ENCODE peak calls at places on chromosomes 16 and 17, in nine cellular contexts. One of them, this sample, is unnamed.

GRCh38 chr17:15000661-15001060 is 264.5 kb downstream of the PMP22 start:
- DNase-seq in endothelial cell: no peak
- DNase-seq in spleen: no peak
- DNase-seq in heart right ventricle: no peak
- DNase-seq in brain microvascular endothelial cell: no peak
- DNase-seq in RWPE1: peak; percentile 15
- DNase-seq in Calu3: no peak
- DNase-seq in ascending aorta: no peak
- DNase-seq in heart left ventricle: no peak
- DNase-seq in this sample: no peak

GRCh38 chr16:48271728-48272127 is 24.4 kb upstream of the ABCC11 start:
- DNase-seq in RWPE1: no peak
- DNase-seq in brain microvascular endothelial cell: no peak
- DNase-seq in heart left ventricle: no peak
- DNase-seq in Calu3: no peak
- DNase-seq in ascending aorta: no peak
- DNase-seq in spleen: no peak
- DNase-seq in endothelial cell: no peak
- DNase-seq in heart right ventricle: no peak
- DNase-seq in this sample: no peak

GRCh38 chr16:21100447-21100846 is 50.2 kb downstream of the DNAH3 start:
- DNase-seq in endothelial cell: no peak
- DNase-seq in spleen: no peak
- DNase-seq in RWPE1: peak; percentile 48
- DNase-seq in Calu3: peak; percentile 30
- DNase-seq in heart left ventricle: no peak
- DNase-seq in heart right ventricle: no peak
- DNase-seq in brain microvascular endothelial cell: peak; percentile 82
- DNase-seq in ascending aorta: no peak
- DNase-seq in this sample: peak; percentile 60

GRCh38 chr17:2050246-2050866 is 4.5 kb upstream of the HIC1 start:
- DNase-seq in RWPE1: peak; percentile 71
- DNase-seq in heart right ventricle: no peak
- DNase-seq in brain microvascular endothelial cell: no peak
- DNase-seq in endothelial cell: peak; percentile 62
- DNase-seq in ascending aorta: no peak
- DNase-seq in Calu3: peak; percentile 44
- DNase-seq in heart left ventricle: peak; percentile 83
- DNase-seq in spleen: peak; percentile 91
- DNase-seq in this sample: peak; percentile 83

GRCh38 chr17:66567234-66568170 is 265.1 kb downstream of the PRKCA start:
- DNase-seq in spleen: peak; percentile 90
- DNase-seq in heart right ventricle: peak; percentile 72
- DNase-seq in Calu3: peak; percentile 73
- DNase-seq in RWPE1: peak; percentile 63
- DNase-seq in ascending aorta: peak; percentile 71
- DNase-seq in endothelial cell: peak; percentile 84
- DNase-seq in brain microvascular endothelial cell: peak; percentile 81
- DNase-seq in heart left ventricle: peak; percentile 86
- DNase-seq in this sample: peak; percentile 88

GRCh38 chr16:81946206-81946605 is 65.1 kb downstream of the SDR42E1 start:
- DNase-seq in spleen: no peak
- DNase-seq in endothelial cell: no peak
- DNase-seq in heart left ventricle: no peak
- DNase-seq in ascending aorta: no peak
- DNase-seq in RWPE1: no peak
- DNase-seq in heart right ventricle: no peak
- DNase-seq in Calu3: no peak
- DNase-seq in brain microvascular endothelial cell: peak; percentile 43
- DNase-seq in this sample: peak; percentile 21

GRCh38 chr16:24853830-24854229 is 8.1 kb downstream of the SLC5A11 start:
- DNase-seq in heart right ventricle: no peak
- DNase-seq in Calu3: peak; percentile 43
- DNase-seq in RWPE1: no peak
- DNase-seq in heart left ventricle: peak; percentile 69
- DNase-seq in spleen: no peak
- DNase-seq in ascending aorta: no peak
- DNase-seq in endothelial cell: no peak
- DNase-seq in brain microvascular endothelial cell: peak; percentile 52
- DNase-seq in this sample: peak; percentile 42

GRCh38 chr16:25031132-25031440 is 15.9 kb upstream of the ARHGAP17 start:
- DNase-seq in endothelial cell: no peak
- DNase-seq in RWPE1: no peak
- DNase-seq in Calu3: no peak
- DNase-seq in heart left ventricle: no peak
- DNase-seq in ascending aorta: no peak
- DNase-seq in spleen: no peak
- DNase-seq in heart right ventricle: no peak
- DNase-seq in brain microvascular endothelial cell: no peak
- DNase-seq in this sample: no peak

GRCh38 chr17:45345554-45346254 is 28.9 kb upstream of the MAP3K14 start:
- DNase-seq in brain microvascular endothelial cell: peak; percentile 25
- DNase-seq in ascending aorta: peak; percentile 55
- DNase-seq in heart right ventricle: peak; percentile 35
- DNase-seq in Calu3: no peak
- DNase-seq in RWPE1: no peak
- DNase-seq in heart left ventricle: no peak
- DNase-seq in spleen: no peak
- DNase-seq in endothelial cell: no peak
- DNase-seq in this sample: peak; percentile 99

GRCh38 chr17:70642059-70642458 is 472.7 kb downstream of the KCNJ2 start:
- DNase-seq in ascending aorta: no peak
- DNase-seq in endothelial cell: no peak
- DNase-seq in brain microvascular endothelial cell: no peak
- DNase-seq in heart right ventricle: no peak
- DNase-seq in Calu3: no peak
- DNase-seq in heart left ventricle: no peak
- DNase-seq in RWPE1: no peak
- DNase-seq in spleen: no peak
- DNase-seq in this sample: no peak

GRCh38 chr16:21159281-21159951 is 942 bp downstream of the LDAF1 start:
- DNase-seq in endothelial cell: peak; percentile 22
- DNase-seq in RWPE1: peak; percentile 39
- DNase-seq in heart right ventricle: peak; percentile 38
- DNase-seq in heart left ventricle: peak; percentile 68
- DNase-seq in ascending aorta: no peak
- DNase-seq in Calu3: peak; percentile 80
- DNase-seq in brain microvascular endothelial cell: no peak
- DNase-seq in spleen: peak; percentile 84
- DNase-seq in this sample: no peak

GRCh38 chr16:3021449-3022207 is 1.5 kb downstream of the TNFRSF12A start:
- DNase-seq in brain microvascular endothelial cell: peak; percentile 91
- DNase-seq in spleen: no peak
- DNase-seq in Calu3: peak; percentile 96
- DNase-seq in heart left ventricle: peak; percentile 91
- DNase-seq in RWPE1: peak; percentile 68
- DNase-seq in heart right ventricle: peak; percentile 87
- DNase-seq in endothelial cell: peak; percentile 68
- DNase-seq in ascending aorta: peak; percentile 92
- DNase-seq in this sample: peak; percentile 80

DNA sequence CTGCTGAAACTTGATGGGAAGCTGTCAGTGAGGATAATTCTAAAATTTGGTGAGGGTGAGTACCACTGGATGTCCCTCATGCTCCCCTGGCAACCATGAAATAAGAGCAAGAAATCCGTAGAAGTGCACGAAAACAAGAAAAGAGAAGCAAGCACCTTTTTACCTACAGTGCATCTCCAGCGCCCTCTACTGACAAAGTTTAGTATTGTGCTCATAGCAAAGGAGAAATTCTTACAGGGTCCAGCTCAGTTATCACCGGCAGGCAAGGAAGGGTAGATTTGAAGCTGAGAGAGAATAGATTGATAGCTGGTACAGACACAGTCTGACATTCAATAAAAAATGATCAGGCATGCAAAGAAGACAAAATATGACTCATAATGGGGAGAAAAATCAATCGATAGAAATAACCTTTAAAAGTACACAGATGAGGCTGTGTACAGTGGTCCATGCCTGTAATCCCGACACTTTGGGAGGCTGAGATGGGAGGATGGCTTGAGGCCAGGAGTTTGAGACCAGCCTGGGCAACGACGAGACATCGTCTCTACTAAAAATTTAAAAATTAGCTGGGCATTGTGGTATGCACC is 28.3 kb upstream of the TEX2 start:
- DNase-seq in Calu3: peak; percentile 28
- DNase-seq in heart left ventricle: no peak
- DNase-seq in brain microvascular endothelial cell: no peak
- DNase-seq in ascending aorta: no peak
- DNase-seq in endothelial cell: peak; percentile 27
- DNase-seq in RWPE1: no peak
- DNase-seq in heart right ventricle: no peak
- DNase-seq in spleen: no peak
- DNase-seq in this sample: no peak
- TF ChIP-seq CTCF in Calu3: no peak
- TF ChIP-seq CTCF in heart left ventricle: peak; percentile 9
- TF ChIP-seq CTCF in brain microvascular endothelial cell: peak; percentile 58
- TF ChIP-seq CTCF in ascending aorta: no peak
- TF ChIP-seq CTCF in endothelial cell: peak; percentile 73
- TF ChIP-seq CTCF in RWPE1: peak; percentile 46
- TF ChIP-seq CTCF in heart right ventricle: no peak
- TF ChIP-seq CTCF in spleen: peak; percentile 23
- TF ChIP-seq CTCF in this sample: peak; percentile 33

DNA sequence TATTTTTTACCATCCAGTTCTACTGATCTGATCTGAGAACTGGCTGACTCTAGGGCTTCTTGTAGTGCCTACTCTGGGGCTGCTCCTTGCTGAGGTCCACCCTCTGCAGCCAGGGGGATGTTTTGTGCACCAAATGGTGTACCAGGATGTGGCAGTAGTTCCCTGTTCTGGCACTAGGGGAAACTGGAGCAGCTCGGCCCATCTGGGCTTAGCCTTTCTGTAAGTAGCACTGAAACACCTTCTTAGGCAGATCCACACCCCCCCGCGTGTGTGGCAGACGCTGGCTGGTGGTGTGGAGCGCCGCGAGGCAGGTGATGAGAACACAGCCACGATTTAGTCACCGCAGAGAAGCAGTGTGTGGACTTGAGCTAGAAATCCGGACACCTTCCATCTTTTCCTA is 17.0 kb downstream of the DUSP14 start:
- DNase-seq in heart right ventricle: no peak
- DNase-seq in heart left ventricle: no peak
- DNase-seq in RWPE1: peak; percentile 29
- DNase-seq in ascending aorta: no peak
- DNase-seq in Calu3: peak; percentile 77
- DNase-seq in brain microvascular endothelial cell: peak; percentile 29
- DNase-seq in endothelial cell: peak; percentile 57
- DNase-seq in spleen: no peak
- DNase-seq in this sample: peak; percentile 34
- TF ChIP-seq CTCF in heart right ventricle: peak; percentile 45
- TF ChIP-seq CTCF in heart left ventricle: peak; percentile 38
- TF ChIP-seq CTCF in RWPE1: peak; percentile 39
- TF ChIP-seq CTCF in ascending aorta: peak; percentile 17
- TF ChIP-seq CTCF in Calu3: peak; percentile 98
- TF ChIP-seq CTCF in brain microvascular endothelial cell: peak; percentile 80
- TF ChIP-seq CTCF in endothelial cell: peak; percentile 69
- TF ChIP-seq CTCF in spleen: peak; percentile 21
- TF ChIP-seq CTCF in this sample: peak; percentile 69

DNA sequence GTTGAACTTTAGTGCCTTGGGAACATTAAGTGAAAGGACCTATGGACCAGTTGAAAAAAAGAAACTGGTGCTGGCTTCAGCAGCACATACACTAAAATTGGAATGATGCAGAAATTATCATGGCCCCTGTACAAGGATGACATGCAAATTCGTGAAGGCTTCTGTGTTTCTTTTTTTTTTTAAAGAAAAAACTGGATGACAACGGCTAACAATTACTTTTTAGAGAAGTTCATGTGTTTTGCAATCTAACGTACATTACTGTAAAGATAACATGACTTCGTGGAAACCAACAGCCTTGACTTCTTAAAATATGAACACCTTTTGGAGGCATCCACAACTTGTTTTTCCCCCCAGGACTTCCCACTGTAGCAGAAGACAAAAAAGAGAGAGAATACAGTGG is 18.3 kb upstream of the CPD start:
- DNase-seq in heart right ventricle: no peak
- DNase-seq in ascending aorta: no peak
- DNase-seq in spleen: no peak
- DNase-seq in Calu3: no peak
- DNase-seq in heart left ventricle: no peak
- DNase-seq in brain microvascular endothelial cell: no peak
- DNase-seq in endothelial cell: no peak
- DNase-seq in RWPE1: no peak
- DNase-seq in this sample: no peak
- TF ChIP-seq CTCF in heart right ventricle: no peak
- TF ChIP-seq CTCF in ascending aorta: no peak
- TF ChIP-seq CTCF in spleen: no peak
- TF ChIP-seq CTCF in Calu3: no peak
- TF ChIP-seq CTCF in heart left ventricle: no peak
- TF ChIP-seq CTCF in brain microvascular endothelial cell: no peak
- TF ChIP-seq CTCF in endothelial cell: no peak
- TF ChIP-seq CTCF in RWPE1: no peak
- TF ChIP-seq CTCF in this sample: no peak

GRCh38 chr17:75878174-75878998 is at the start of gene TRIM47:
- DNase-seq in ascending aorta: peak; percentile 88
- DNase-seq in Calu3: peak; percentile 66
- DNase-seq in RWPE1: peak; percentile 52
- DNase-seq in brain microvascular endothelial cell: peak; percentile 28
- DNase-seq in heart right ventricle: peak; percentile 72
- DNase-seq in endothelial cell: peak; percentile 37
- DNase-seq in spleen: peak; percentile 88
- DNase-seq in heart left ventricle: peak; percentile 90
- DNase-seq in this sample: peak; percentile 75
- TF ChIP-seq CTCF in ascending aorta: no peak
- TF ChIP-seq CTCF in Calu3: no peak
- TF ChIP-seq CTCF in RWPE1: peak; percentile 20
- TF ChIP-seq CTCF in brain microvascular endothelial cell: peak; percentile 39
- TF ChIP-seq CTCF in heart right ventricle: no peak
- TF ChIP-seq CTCF in endothelial cell: peak; percentile 1
- TF ChIP-seq CTCF in spleen: no peak
- TF ChIP-seq CTCF in heart left ventricle: no peak
- TF ChIP-seq CTCF in this sample: peak; percentile 35

DNA sequence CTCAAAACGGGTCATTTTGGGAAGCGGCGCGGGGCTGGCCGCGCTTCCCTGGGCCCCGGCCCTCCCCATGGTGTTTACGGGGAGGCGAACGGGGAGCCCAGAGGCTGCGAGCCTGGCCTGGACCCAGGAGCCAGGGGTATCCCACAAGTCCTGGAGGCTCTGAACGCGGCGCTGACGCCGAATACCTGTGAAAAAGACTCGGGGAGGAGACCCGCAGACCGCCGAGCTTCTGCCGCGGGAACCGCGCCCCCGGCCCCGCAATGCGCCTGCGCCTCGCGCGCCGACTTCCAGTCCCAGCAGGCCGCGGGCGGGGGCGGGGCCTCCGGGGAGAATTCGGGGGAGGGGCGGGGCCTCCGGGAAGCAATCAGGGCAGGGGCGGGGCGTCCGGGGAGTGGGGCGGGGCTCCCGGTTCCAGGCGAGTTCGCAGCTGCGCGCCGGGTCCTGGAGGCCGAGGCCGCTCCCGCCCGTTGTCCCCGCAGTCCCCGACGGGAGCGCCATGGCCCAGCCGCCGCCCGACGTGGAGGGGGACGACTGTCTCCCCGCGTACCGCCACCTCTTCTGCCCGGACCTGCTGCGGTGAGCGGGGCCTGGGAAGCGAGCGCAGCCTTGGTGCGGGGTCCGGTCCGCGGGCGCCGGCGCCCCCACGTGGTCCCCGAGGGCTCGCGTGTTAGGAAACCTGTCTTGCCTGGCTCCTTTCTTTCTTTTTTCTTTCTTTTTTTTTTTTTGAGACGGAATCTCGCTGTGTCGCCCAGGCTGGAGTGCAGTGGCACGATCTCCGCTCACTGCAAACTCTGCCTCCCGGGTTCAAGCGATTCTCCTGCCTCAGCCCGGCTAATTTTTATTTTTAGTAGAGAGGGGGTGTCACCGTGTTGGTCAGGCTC is at the start of gene DECR2:
- DNase-seq in endothelial cell: peak; percentile 99
- DNase-seq in ascending aorta: peak; percentile 97
- DNase-seq in RWPE1: peak; percentile 95
- DNase-seq in brain microvascular endothelial cell: peak; percentile 89
- DNase-seq in heart right ventricle: peak; percentile 96
- DNase-seq in spleen: peak; percentile 99
- DNase-seq in heart left ventricle: peak; percentile 98
- DNase-seq in Calu3: peak; percentile 97
- DNase-seq in this sample: peak; percentile 94
- TF ChIP-seq CTCF in endothelial cell: no peak
- TF ChIP-seq CTCF in ascending aorta: peak; percentile 21
- TF ChIP-seq CTCF in RWPE1: peak; percentile 73
- TF ChIP-seq CTCF in brain microvascular endothelial cell: peak; percentile 48
- TF ChIP-seq CTCF in heart right ventricle: peak; percentile 79
- TF ChIP-seq CTCF in spleen: peak; percentile 44
- TF ChIP-seq CTCF in heart left ventricle: peak; percentile 76
- TF ChIP-seq CTCF in Calu3: peak; percentile 28
- TF ChIP-seq CTCF in this sample: peak; percentile 31

This sample was measured in fibroblast of villous mesenchyme.